ENCODE peak calls at places on chromosome 16, in four cellular contexts. One of them, this sample, is unnamed.

GRCh38 chr16:65846210-65846602 is 520.3 kb upstream of the CDH5 start:
- DNase-seq in K562: no peak
- DNase-seq in GM12878: no peak
- DNase-seq in HepG2: no peak
- DNase-seq in this sample: no peak

GRCh38 chr16:83068686-83069085 is 441.9 kb downstream of the CDH13 start:
- DNase-seq in K562: no peak
- DNase-seq in GM12878: no peak
- DNase-seq in HepG2: no peak
- DNase-seq in this sample: no peak

GRCh38 chr16:81728435-81728834 is 50.7 kb upstream of the PLCG2 start:
- DNase-seq in K562: no peak
- DNase-seq in GM12878: no peak
- DNase-seq in HepG2: no peak
- DNase-seq in this sample: no peak

GRCh38 chr16:85854935-85855334 is 44.0 kb upstream of the IRF8 start:
- DNase-seq in K562: no peak
- DNase-seq in GM12878: no peak
- DNase-seq in HepG2: no peak
- DNase-seq in this sample: no peak

GRCh38 chr16:68823401-68823800 is 19.9 kb upstream of the TANGO6 start:
- DNase-seq in K562: no peak
- DNase-seq in GM12878: no peak
- DNase-seq in HepG2: no peak
- DNase-seq in this sample: no peak

GRCh38 chr16:88835383-88835782 is 21.4 kb downstream of the GALNS start:
- DNase-seq in K562: no peak
- DNase-seq in GM12878: no peak
- DNase-seq in HepG2: no peak
- DNase-seq in this sample: no peak

GRCh38 chr16:38941-39892 is 14.2 kb downstream of the POLR3K start:
- DNase-seq in K562: no peak
- DNase-seq in GM12878: peak
- DNase-seq in HepG2: no peak
- DNase-seq in this sample: no peak

GRCh38 chr16:24198807-24199533 is 57.2 kb upstream of the CACNG3 start:
- DNase-seq in K562: no peak
- DNase-seq in GM12878: no peak
- DNase-seq in HepG2: no peak
- DNase-seq in this sample: no peak

GRCh38 chr16:53695070-53695469 is 8.6 kb downstream of the RPGRIP1L start:
- DNase-seq in K562: no peak
- DNase-seq in GM12878: no peak
- DNase-seq in HepG2: no peak
- DNase-seq in this sample: no peak

GRCh38 chr16:85302848-85303353 is 190.6 kb upstream of the CIBAR2 start:
- DNase-seq in K562: no peak
- DNase-seq in GM12878: no peak
- DNase-seq in HepG2: no peak
- DNase-seq in this sample: no peak

GRCh38 chr16:58847902-58848661 is 114.0 kb upstream of the GOT2 start:
- DNase-seq in K562: no peak
- DNase-seq in GM12878: no peak
- DNase-seq in HepG2: peak
- DNase-seq in this sample: no peak

GRCh38 chr16:57132470-57132869 is 40.1 kb downstream of the CPNE2 start:
- DNase-seq in K562: no peak
- DNase-seq in GM12878: no peak
- DNase-seq in HepG2: peak
- DNase-seq in this sample: no peak

GRCh38 chr16:88870608-88871348 is 4.3 kb upstream of the PABPN1L start:
- DNase-seq in K562: peak
- DNase-seq in GM12878: no peak
- DNase-seq in HepG2: no peak
- DNase-seq in this sample: no peak

GRCh38 chr16:23514381-23515152 is 4.3 kb upstream of the GGA2 start:
- DNase-seq in K562: no peak
- DNase-seq in GM12878: no peak
- DNase-seq in HepG2: no peak
- DNase-seq in this sample: no peak

GRCh38 chr16:72134507-72134906 is 37.4 kb downstream of the PMFBP1 start:
- DNase-seq in K562: no peak
- DNase-seq in GM12878: no peak
- DNase-seq in HepG2: no peak
- DNase-seq in this sample: no peak

GRCh38 chr16:47834485-47835024 is 321.2 kb downstream of the ABCC12 start:
- DNase-seq in K562: no peak
- DNase-seq in GM12878: no peak
- DNase-seq in HepG2: no peak
- DNase-seq in this sample: no peak

GRCh38 chr16:26772503-26772902 is 294.2 kb upstream of the C16orf82 start:
- DNase-seq in K562: no peak
- DNase-seq in GM12878: no peak
- DNase-seq in HepG2: no peak
- DNase-seq in this sample: no peak

GRCh38 chr16:58201163-58201562 is 3.3 kb upstream of the CSNK2A2 start:
- DNase-seq in K562: no peak
- DNase-seq in GM12878: no peak
- DNase-seq in HepG2: no peak
- DNase-seq in this sample: no peak

GRCh38 chr16:2438121-2438520 is 8.9 kb downstream of the CCNF start:
- DNase-seq in K562: no peak
- DNase-seq in GM12878: no peak
- DNase-seq in HepG2: no peak
- DNase-seq in this sample: no peak

GRCh38 chr16:2439598-2439997 is 10.4 kb downstream of the CCNF start:
- DNase-seq in K562: no peak
- DNase-seq in GM12878: no peak
- DNase-seq in HepG2: no peak
- DNase-seq in this sample: no peak

GRCh38 chr16:2436110-2436509 is 6.9 kb downstream of the CCNF start:
- DNase-seq in K562: no peak
- DNase-seq in GM12878: no peak
- DNase-seq in HepG2: no peak
- DNase-seq in this sample: no peak

GRCh38 chr16:2432801-2433505 is 3.7 kb downstream of the CCNF start:
- DNase-seq in K562: no peak
- DNase-seq in GM12878: no peak
- DNase-seq in HepG2: no peak
- DNase-seq in this sample: no peak

DNA sequence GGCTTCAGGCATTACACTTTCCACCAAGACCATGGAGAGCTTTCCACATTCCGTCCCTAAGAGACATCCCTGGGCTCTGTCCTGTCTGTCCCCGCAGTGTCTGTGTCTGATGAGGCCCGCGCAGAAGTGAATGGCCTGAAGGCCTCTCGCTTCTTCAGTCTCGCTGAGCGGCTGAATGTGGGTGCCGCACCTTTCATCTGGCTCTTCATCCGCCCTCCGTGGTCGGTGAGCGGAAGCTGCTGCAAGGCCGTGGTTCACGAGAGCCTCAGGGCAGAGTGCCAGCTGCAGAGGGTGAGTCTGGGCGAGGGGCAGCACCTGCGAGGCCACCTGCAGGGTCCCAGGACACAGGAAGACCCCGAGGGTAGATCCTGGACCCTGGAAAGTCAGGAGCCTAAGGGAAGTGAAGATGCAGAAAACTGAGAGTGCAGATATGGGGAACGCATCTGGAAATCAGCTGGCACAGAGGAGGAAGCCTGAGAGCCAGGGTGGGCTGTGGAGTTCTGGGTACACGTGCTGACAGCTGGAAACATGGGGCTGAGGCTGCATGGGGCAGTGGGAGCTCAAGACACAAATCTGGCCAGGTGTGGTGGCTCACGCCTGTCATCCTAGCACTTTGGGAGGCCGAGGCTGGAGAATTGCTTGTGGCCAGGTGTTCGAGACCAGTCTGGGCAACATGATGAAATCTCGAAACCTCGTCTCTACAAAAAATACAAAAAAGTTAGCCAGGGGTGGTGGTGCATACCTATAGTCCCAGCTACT is 8.0 kb downstream of the CCNF start:
- DNase-seq in K562: no peak
- DNase-seq in GM12878: no peak
- DNase-seq in HepG2: no peak
- DNase-seq in this sample: no peak
- TF ChIP-seq TARDBP in K562: no peak
- TF ChIP-seq TARDBP in GM12878: no peak
- TF ChIP-seq TARDBP in HepG2: no peak
- TF ChIP-seq TARDBP in this sample: no peak

GRCh38 chr16:50802000-50802399 is 60.1 kb downstream of the CYLD start:
- DNase-seq in K562: no peak
- DNase-seq in GM12878: no peak
- DNase-seq in HepG2: no peak
- DNase-seq in this sample: no peak
- TF ChIP-seq TARDBP in K562: no peak
- TF ChIP-seq TARDBP in GM12878: no peak
- TF ChIP-seq TARDBP in HepG2: no peak
- TF ChIP-seq TARDBP in this sample: no peak

DNA sequence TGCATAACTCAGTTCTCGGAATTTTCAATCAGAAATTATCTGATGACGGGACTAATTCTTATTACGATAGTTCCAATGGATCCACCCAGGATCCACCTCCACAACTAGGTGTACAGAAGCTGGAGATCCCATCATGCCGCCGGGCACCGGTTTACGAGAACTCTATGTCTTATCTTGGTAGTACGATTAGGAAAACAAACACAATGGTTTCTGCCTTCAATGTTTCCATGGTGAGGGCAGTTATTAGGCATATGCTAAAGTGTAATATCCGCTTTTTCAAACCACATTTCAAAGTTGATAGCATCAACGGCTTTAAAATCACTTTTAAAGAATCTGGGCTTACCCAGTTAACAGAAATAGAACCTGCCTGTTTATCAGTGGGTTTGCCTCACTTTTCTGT is 705.7 kb downstream of the MAF start:
- DNase-seq in K562: no peak
- DNase-seq in GM12878: no peak
- DNase-seq in HepG2: no peak
- DNase-seq in this sample: no peak
- TF ChIP-seq TARDBP in K562: no peak
- TF ChIP-seq TARDBP in GM12878: no peak
- TF ChIP-seq TARDBP in HepG2: no peak
- TF ChIP-seq TARDBP in this sample: no peak

GRCh38 chr16:31093132-31093703 is 1.4 kb downstream of the VKORC1 start:
- DNase-seq in K562: peak
- DNase-seq in GM12878: no peak
- DNase-seq in HepG2: peak
- DNase-seq in this sample: peak
- TF ChIP-seq TARDBP in K562: no peak
- TF ChIP-seq TARDBP in GM12878: no peak
- TF ChIP-seq TARDBP in HepG2: no peak
- TF ChIP-seq TARDBP in this sample: no peak

GRCh38 chr16:4612474-4612931 is 2.2 kb downstream of the UBALD1 start:
- DNase-seq in K562: no peak
- DNase-seq in GM12878: no peak
- DNase-seq in HepG2: no peak
- DNase-seq in this sample: no peak
- TF ChIP-seq TARDBP in K562: no peak
- TF ChIP-seq TARDBP in GM12878: no peak
- TF ChIP-seq TARDBP in HepG2: no peak
- TF ChIP-seq TARDBP in this sample: no peak

DNA sequence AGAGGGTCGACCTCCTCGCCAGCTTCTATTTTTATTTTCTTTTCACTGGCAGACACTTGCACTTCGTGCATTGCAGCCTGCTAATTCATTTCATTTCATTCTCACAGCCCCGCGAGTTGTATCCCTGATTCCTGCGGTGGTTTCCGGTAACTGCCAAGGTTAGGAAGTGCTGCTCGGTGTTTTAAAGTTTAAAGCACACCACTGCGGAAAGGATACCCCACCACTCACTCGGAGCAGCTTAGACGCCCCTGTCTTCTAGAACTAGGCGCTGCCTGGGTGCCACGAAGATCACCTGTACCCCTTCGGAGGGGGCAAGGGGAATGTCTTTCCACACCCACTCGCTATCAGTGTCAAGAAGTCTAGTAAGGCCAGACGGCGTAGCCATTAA is 513 bp downstream of the CNEP1R1 start:
- DNase-seq in K562: peak
- DNase-seq in GM12878: no peak
- DNase-seq in HepG2: peak
- DNase-seq in this sample: peak
- TF ChIP-seq TARDBP in K562: no peak
- TF ChIP-seq TARDBP in GM12878: no peak
- TF ChIP-seq TARDBP in HepG2: no peak
- TF ChIP-seq TARDBP in this sample: no peak

This sample was measured in HEK293T.